ENCODE peak calls at places on chromosomes 12 and 14, in four cellular contexts. J is fibroblast of pulmonary artery, Z is stomach, H is AG09319. I is an unnamed sample.

GRCh38 chr14:68512088-68512487 is 280.8 kb downstream of the ZFP36L1 start:
- DNase-seq in J (peak), Z (no peak), H (peak), I (no peak)

GRCh38 chr12:77724367-77724957 is 106.2 kb upstream of the NAV3 start:
- DNase-seq in H (no peak), Z (no peak), J (peak), I (no peak)

GRCh38 chr12:52797529-52797894 is 1.6 kb upstream of the KRT3 start:
- DNase-seq in Z (no peak), H (no peak), J (no peak), I (no peak)

GRCh38 chr14:68065322-68065721 is 245.7 kb downstream of the RAD51B start:
- DNase-seq in J (no peak), H (no peak), Z (no peak), I (no peak)

GRCh38 chr14:89255852-89256251 is 161.2 kb downstream of the FOXN3 start:
- DNase-seq in H (no peak), J (no peak), Z (no peak), I (no peak)

GRCh38 chr12:20451759-20452158 is 83.4 kb downstream of the PDE3A start:
- DNase-seq in H (no peak), J (peak), Z (no peak), I (no peak)

GRCh38 chr14:91901449-91902250 is 34.3 kb upstream of the TC2N start:
- DNase-seq in J (peak), H (peak), Z (peak), I (no peak)

GRCh38 chr12:94112116-94112515 is 36.3 kb upstream of the PLXNC1 start:
- DNase-seq in Z (no peak), H (no peak), J (no peak), I (no peak)

GRCh38 chr12:48794870-48795269 is 6.0 kb upstream of the ADCY6 start:
- DNase-seq in Z (no peak), J (no peak), H (no peak), I (no peak)

GRCh38 chr12:116466536-116466935 is 92.6 kb upstream of the MAP1LC3B2 start:
- DNase-seq in H (no peak), J (peak), Z (no peak), I (no peak)

GRCh38 chr14:98994571-98994970 is 277.4 kb downstream of the BCL11B start:
- DNase-seq in H (no peak), J (no peak), Z (no peak), I (no peak)

GRCh38 chr12:2608608-2608945 is 186.2 kb upstream of the FKBP4 start:
- DNase-seq in H (no peak), Z (no peak), J (no peak), I (no peak)

DNA sequence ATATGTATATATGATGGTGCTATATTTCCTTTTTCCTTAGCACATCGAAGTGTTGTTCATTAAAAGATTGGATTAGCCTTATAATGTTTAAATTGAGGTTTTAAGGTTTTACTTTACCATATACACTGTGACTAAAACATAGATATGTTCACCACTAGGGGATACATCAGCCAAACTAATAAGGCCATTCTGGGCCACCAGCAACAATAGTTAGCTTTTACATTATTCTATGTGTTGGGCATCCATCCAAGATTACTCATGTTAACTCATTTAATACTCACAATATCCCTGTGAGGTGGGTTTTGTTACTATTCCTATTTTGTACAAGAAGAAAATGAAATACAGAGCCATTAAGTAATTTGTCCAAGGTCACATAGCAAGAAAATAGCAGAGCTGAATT is 202.6 kb upstream of the AVPR1A start:
- DNase-seq in H (no peak), J (peak), Z (no peak), I (no peak)
- TF ChIP-seq CTCF in H (no peak), J (peak), Z (no peak), I (no peak)

GRCh38 chr12:43282106-43282505 is 269.9 kb downstream of the ADAMTS20 start:
- DNase-seq in H (no peak), Z (no peak), J (peak), I (no peak)
- TF ChIP-seq CTCF in H (peak), Z (no peak), J (peak), I (no peak)

DNA sequence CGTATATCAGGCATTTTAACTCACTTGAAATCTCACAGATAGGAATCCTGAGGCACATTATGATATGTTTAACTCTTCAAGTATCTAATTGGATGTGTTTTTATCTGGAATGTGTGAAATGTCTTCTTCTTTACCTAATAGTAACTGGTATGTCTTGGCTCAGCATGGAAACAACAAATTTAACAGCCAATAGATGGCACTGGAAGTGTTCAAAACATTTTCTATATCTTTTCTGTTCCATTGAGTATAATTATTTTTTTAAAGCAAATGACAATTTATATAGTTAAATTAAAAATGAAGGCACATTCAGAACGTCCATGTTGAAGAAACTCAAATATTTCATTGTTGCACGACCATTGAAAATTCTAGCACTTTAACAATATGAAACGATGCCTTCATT is 164.6 kb upstream of the SLC16A7 start:
- DNase-seq in Z (no peak), J (peak), H (no peak), I (no peak)
- TF ChIP-seq CTCF in Z (no peak), J (peak), H (peak), I (no peak)

GRCh38 chr14:90445011-90445410 is 48.2 kb downstream of the CALM1 start:
- DNase-seq in H (no peak), Z (no peak), J (no peak), I (no peak)

GRCh38 chr14:90450667-90451066 is 53.8 kb downstream of the CALM1 start:
- DNase-seq in J (no peak), Z (no peak), H (no peak), I (no peak)

GRCh38 chr14:90446405-90446804 is 49.6 kb downstream of the CALM1 start:
- DNase-seq in Z (no peak), J (no peak), H (no peak), I (no peak)

GRCh38 chr14:90450151-90450550 is 53.3 kb downstream of the CALM1 start:
- DNase-seq in H (no peak), J (no peak), Z (no peak), I (no peak)

DNA sequence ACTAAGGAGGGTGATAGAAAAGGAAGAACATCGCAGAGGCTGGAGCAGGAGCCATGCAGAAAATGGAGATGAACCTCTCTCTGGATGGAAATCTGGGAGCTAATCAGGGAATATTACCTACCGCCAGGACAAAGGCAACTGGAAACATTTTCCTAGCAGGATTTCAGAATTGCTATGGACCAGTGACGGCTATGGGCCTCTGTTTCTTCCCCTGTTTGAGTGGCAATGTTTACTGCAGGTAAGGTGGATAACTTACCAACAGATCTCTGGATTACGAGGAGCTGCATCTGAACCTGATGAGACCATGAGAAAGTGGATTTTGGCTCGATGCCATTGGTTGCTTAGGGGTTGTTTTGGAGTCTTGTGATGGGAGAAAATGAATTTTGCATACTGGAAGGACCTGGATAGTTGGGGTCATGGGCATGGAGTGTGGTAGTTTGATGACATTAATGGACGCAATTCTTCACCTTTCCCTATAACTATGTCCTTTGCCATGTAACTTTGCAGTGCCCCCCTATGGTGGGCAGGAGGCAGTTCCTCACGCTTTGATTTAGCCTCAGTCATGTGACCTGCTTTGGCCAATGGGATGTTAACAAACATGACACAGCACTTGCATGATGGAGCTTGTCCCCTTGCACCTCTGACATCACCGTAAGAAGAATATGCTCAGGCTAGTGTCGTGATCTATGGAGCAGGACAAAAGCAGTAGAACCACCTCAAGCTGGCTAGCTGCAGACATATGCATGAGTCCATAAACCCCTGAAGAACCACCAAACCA is 51.1 kb downstream of the CALM1 start:
- DNase-seq in H (no peak), J (no peak), Z (no peak), I (no peak)
- TF ChIP-seq CTCF in H (no peak), J (no peak), Z (no peak), I (no peak)

GRCh38 chr12:14514154-14514842 is 53.4 kb downstream of the PLBD1 start:
- DNase-seq in J (peak), H (no peak), Z (peak), I (no peak)
- TF ChIP-seq CTCF in J (peak), H (no peak), Z (no peak), I (no peak)

DNA sequence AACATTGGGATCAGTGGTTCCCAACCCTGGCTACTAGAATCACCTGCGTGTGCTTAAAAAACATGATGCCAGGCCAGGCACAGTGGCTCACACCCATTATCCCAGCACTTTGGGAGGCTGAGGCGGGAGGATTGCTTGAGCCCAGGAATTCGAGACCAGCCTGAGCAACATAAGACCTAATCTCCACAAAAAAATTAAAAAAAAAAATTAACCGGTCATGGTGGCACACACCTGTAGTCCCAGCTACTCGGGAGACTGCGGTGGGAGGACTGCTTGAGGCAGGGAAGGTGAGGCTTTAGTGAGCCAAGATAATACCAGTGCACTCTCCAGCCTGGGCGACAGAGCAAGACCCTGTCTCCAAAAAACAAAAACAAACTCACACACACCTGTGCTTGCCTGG is 2.0 kb downstream of the KCTD10 start:
- DNase-seq in Z (no peak), J (no peak), H (no peak), I (no peak)
- TF ChIP-seq CTCF in Z (no peak), J (no peak), H (no peak), I (no peak)

GRCh38 chr12:120903382-120903817 is 758 bp downstream of the SPPL3 start:
- DNase-seq in Z (peak), H (no peak), J (peak), I (peak)
- TF ChIP-seq CTCF in Z (no peak), H (no peak), J (no peak), I (no peak)